ENCODE peak calls at places on chromosomes 16 and 17, in six cellular contexts. L, H, Y, G, D and S are unnamed samples.
A peak's percentile ranks its signal among the peaks of the same experiment; 100 is the strongest.

GRCh38 chr16:54160252-54160860 is 126.2 kb downstream of the IRX3 start:
- DNase-seq in L (no peak), H (no peak), Y (no peak), G (no peak), D (no peak), S (no peak)

GRCh38 chr17:68694791-68695485 is 93.8 kb upstream of the FAM20A start:
- DNase-seq in L (no peak), H (no peak), Y (no peak), G (no peak), D (no peak), S (no peak)

GRCh38 chr17:305090-305976 is 47.3 kb downstream of the RPH3AL start:
- DNase-seq in L (peak; percentile 60), H (no peak), Y (no peak), G (no peak), D (no peak), S (peak; percentile 77)

GRCh38 chr17:68290955-68291835 is at the start of the genes ARSG and SLC16A6:
- DNase-seq in L (peak; percentile 76), H (peak; percentile 63), Y (peak; percentile 34), G (peak; percentile 92), D (peak; percentile 74), S (no peak)

GRCh38 chr17:21209511-21210175 is 4.3 kb downstream of the TMEM11 start:
- DNase-seq in L (no peak), H (no peak), Y (peak; percentile 48), G (peak; percentile 39), D (no peak), S (no peak)

GRCh38 chr16:89103781-89104180 is 10.1 kb downstream of the ACSF3 start:
- DNase-seq in L (no peak), H (no peak), Y (no peak), G (no peak), D (no peak), S (peak; percentile 79)

GRCh38 chr17:1997146-1997586 is 28.0 kb downstream of the RTN4RL1 start:
- DNase-seq in L (no peak), H (no peak), Y (no peak), G (no peak), D (no peak), S (no peak)

GRCh38 chr17:77889866-77890760 is 68.4 kb upstream of the TNRC6C start:
- DNase-seq in L (peak; percentile 11), H (no peak), Y (no peak), G (no peak), D (no peak), S (peak; percentile 65)

GRCh38 chr17:57875109-57876022 is 25.5 kb upstream of the MRPS23 start:
- DNase-seq in L (peak; percentile 70), H (peak; percentile 89), Y (peak; percentile 97), G (no peak), D (no peak), S (no peak)

GRCh38 chr17:46732754-46733398 is 85.6 kb downstream of the WNT3 start:
- DNase-seq in L (peak; percentile 24), H (peak; percentile 37), Y (no peak), G (no peak), D (no peak), S (no peak)

GRCh38 chr16:78528265-78528664 is 428.8 kb downstream of the WWOX start:
- DNase-seq in L (no peak), H (no peak), Y (no peak), G (no peak), D (no peak), S (no peak)

GRCh38 chr17:3916013-3916696 is at the start of gene P2RX1:
- DNase-seq in L (no peak), H (no peak), Y (peak; percentile 54), G (no peak), D (no peak), S (no peak)

GRCh38 chr17:82888583-82889495 is 49.0 kb upstream of the ZNF750 start:
- DNase-seq in L (no peak), H (no peak), Y (no peak), G (peak; percentile 13), D (no peak), S (no peak)